ENCODE peak calls at places on chromosomes 4 and X, in nine cellular contexts. T is stimulated activated CD8-positive, alpha-beta memory T cell treated with anti-CD3 and anti-CD28 coated beads, Interleukin-12 subunit alpha, Interleukin-12 subunit beta, amount 100 ng/mL, for 4 hours; D is Kasumi-1; J is fibroblast of gingiva; E is mesendoderm; I is activated CD8-positive, alpha-beta memory T cell treated with anti-CD3 and anti-CD28 coated beads for 1 hour; M is fibroblast of the aortic adventitia; F is ovary; K is AG08395. C is an unnamed sample.

GRCh38 chr4:175891863-175892262 is 79.8 kb upstream of the GPM6A start:
- DNase-seq in F (no peak), D (peak), K (no peak), E (peak), I (no peak), J (no peak), M (peak), T (no peak), C (peak)

GRCh38 chr4:114659386-114660008 is 60.9 kb downstream of the UGT8 start:
- DNase-seq in T (no peak), K (peak), F (no peak), J (peak), E (peak), D (peak), I (no peak), M (peak), C (peak)

GRCh38 chr4:180436366-180436765 is 1806.8 kb upstream of the TENM3 start:
- DNase-seq in D (no peak), T (no peak), M (no peak), K (no peak), F (no peak), J (no peak), I (no peak), E (no peak), C (no peak)

GRCh38 chr4:152935138-152935537 is 985 bp upstream of the FHDC1 start:
- DNase-seq in D (no peak), T (no peak), J (no peak), I (no peak), F (no peak), E (peak), M (no peak), K (no peak), C (peak)

GRCh38 chr4:26877417-26877816 is 16.8 kb downstream of the STIM2 start:
- DNase-seq in K (no peak), D (no peak), E (no peak), F (no peak), M (no peak), J (no peak), I (no peak), T (no peak), C (no peak)

GRCh38 chr4:101217353-101218031 is 129.8 kb downstream of the PPP3CA start:
- DNase-seq in J (no peak), M (peak), D (no peak), F (no peak), I (no peak), T (no peak), K (peak), E (no peak), C (no peak)

GRCh38 chr4:180717451-180717850 is 1525.8 kb upstream of the TENM3 start:
- DNase-seq in I (no peak), M (no peak), J (no peak), F (no peak), D (peak), K (no peak), E (no peak), T (no peak), C (no peak)

GRCh38 chr4:63589796-63590195 is 819.5 kb downstream of the TECRL start:
- DNase-seq in T (no peak), I (no peak), E (peak), M (no peak), J (no peak), K (no peak), D (no peak), F (no peak), C (peak)

GRCh38 chr4:169314906-169315305 is 44.1 kb upstream of the SH3RF1 start:
- DNase-seq in F (peak), E (no peak), I (no peak), D (no peak), K (peak), M (peak), T (no peak), J (peak), C (peak)

GRCh38 chrX:130728208-130728607 is 174.8 kb downstream of the ENOX2 start:
- DNase-seq in T (no peak), D (no peak), I (no peak), E (no peak), J (peak), K (peak), M (peak), F (no peak), C (no peak)

GRCh38 chrX:18855919-18856644 is 127.8 kb downstream of the PHKA2 start:
- DNase-seq in T (no peak), M (no peak), E (no peak), D (no peak), F (no peak), J (no peak), I (no peak), K (no peak), C (no peak)

GRCh38 chr4:10704050-10704810 is 19.7 kb upstream of the CLNK start:
- DNase-seq in F (no peak), T (no peak), E (no peak), I (no peak), M (no peak), J (no peak), D (peak), K (no peak), C (no peak)

GRCh38 chrX:44874481-44875184 is 1.6 kb downstream of the KDM6A start:
- DNase-seq in E (peak), J (peak), F (no peak), D (peak), I (peak), K (peak), M (peak), T (peak), C (peak)

GRCh38 chr4:66750273-66750672 is 795.0 kb downstream of the CENPC start:
- DNase-seq in I (no peak), K (no peak), M (no peak), D (no peak), J (no peak), F (no peak), E (no peak), T (no peak), C (peak)

GRCh38 chr4:76704133-76704881 is 193.6 kb downstream of the SOWAHB start:
- DNase-seq in E (peak), M (peak), D (no peak), T (no peak), K (no peak), J (peak), F (no peak), I (no peak), C (no peak)

GRCh38 chr4:148834804-148835598 is 392.8 kb upstream of the NR3C2 start:
- DNase-seq in T (no peak), D (peak), J (peak), I (no peak), E (peak), K (peak), M (peak), F (no peak), C (peak)

GRCh38 chr4:32140636-32141035 is 1420.5 kb downstream of the PCDH7 start:
- DNase-seq in T (no peak), J (peak), F (no peak), D (peak), M (peak), K (peak), E (peak), I (no peak), C (no peak)

GRCh38 chr4:5165419-5166369 is 114.4 kb downstream of the STK32B start:
- DNase-seq in F (no peak), K (peak), J (no peak), M (no peak), E (peak), D (no peak), I (no peak), T (no peak), C (peak)

GRCh38 chrX:72088761-72089160 is 43.0 kb downstream of the RTL5 start:
- DNase-seq in J (no peak), E (no peak), F (no peak), M (no peak), D (no peak), T (no peak), K (no peak), I (no peak), C (no peak)

C was measured in left kidney.